ENCODE peak calls at places on chromosomes 5 and 9, in seven cellular contexts. One of them, this sample, is unnamed. For H3K79me2 and H3K4me1, the result is how much of the 10 kb centered on the place peaks cover.

GRCh38 chr9:131320031-131320685 is 30.6 kb downstream of the PLPP7 start:
- DNase-seq in neural progenitor cell: no peak
- DNase-seq in GM23248: no peak
- DNase-seq in H9: no peak
- DNase-seq in K562: no peak
- DNase-seq in fibroblast of lung: no peak
- DNase-seq in HCT116: no peak
- DNase-seq in this sample: no peak

GRCh38 chr5:32955814-32956213 is 244.7 kb downstream of the NPR3 start:
- DNase-seq in neural progenitor cell: no peak
- DNase-seq in GM23248: no peak
- DNase-seq in HCT116: no peak
- DNase-seq in K562: no peak
- DNase-seq in H9: no peak
- DNase-seq in fibroblast of lung: peak
- DNase-seq in this sample: no peak

GRCh38 chr5:18797241-18797640 is 1163.0 kb downstream of the TAF11L14 start:
- DNase-seq in K562: no peak
- DNase-seq in H9: no peak
- DNase-seq in GM23248: no peak
- DNase-seq in HCT116: no peak
- DNase-seq in neural progenitor cell: no peak
- DNase-seq in fibroblast of lung: peak
- DNase-seq in this sample: peak

GRCh38 chr9:136978073-136978864 is 965 bp downstream of the PTGDS start:
- DNase-seq in H9: peak
- DNase-seq in neural progenitor cell: peak
- DNase-seq in K562: peak
- DNase-seq in GM23248: peak
- DNase-seq in HCT116: no peak
- DNase-seq in fibroblast of lung: peak
- DNase-seq in this sample: peak

GRCh38 chr5:100270323-100270771 is 264.8 kb upstream of the FAM174A start:
- DNase-seq in K562: no peak
- DNase-seq in HCT116: no peak
- DNase-seq in GM23248: no peak
- DNase-seq in H9: no peak
- DNase-seq in fibroblast of lung: peak
- DNase-seq in neural progenitor cell: no peak
- DNase-seq in this sample: no peak

GRCh38 chr5:173963867-173964429 is 25.0 kb upstream of the C5orf47 start:
- DNase-seq in K562: no peak
- DNase-seq in fibroblast of lung: peak
- DNase-seq in GM23248: no peak
- DNase-seq in neural progenitor cell: peak
- DNase-seq in H9: peak
- DNase-seq in HCT116: no peak
- DNase-seq in this sample: peak

GRCh38 chr9:91515074-91515687 is 91.5 kb upstream of the NFIL3 start:
- DNase-seq in fibroblast of lung: peak
- DNase-seq in H9: no peak
- DNase-seq in neural progenitor cell: no peak
- DNase-seq in HCT116: no peak
- DNase-seq in GM23248: peak
- DNase-seq in K562: peak
- DNase-seq in this sample: peak

GRCh38 chr5:53381-54174 is 38.4 kb upstream of the PLEKHG4B start:
- DNase-seq in H9: peak
- DNase-seq in K562: peak
- DNase-seq in HCT116: no peak
- DNase-seq in neural progenitor cell: peak
- DNase-seq in fibroblast of lung: peak
- DNase-seq in GM23248: peak
- DNase-seq in this sample: peak

GRCh38 chr5:176817864-176818377 is 7.6 kb downstream of the UNC5A start:
- DNase-seq in neural progenitor cell: peak
- DNase-seq in K562: peak
- DNase-seq in HCT116: no peak
- DNase-seq in GM23248: peak
- DNase-seq in H9: peak
- DNase-seq in fibroblast of lung: no peak
- DNase-seq in this sample: peak

GRCh38 chr9:78871452-78872331 is 574.8 kb downstream of the PSAT1 start:
- DNase-seq in K562: no peak
- DNase-seq in GM23248: peak
- DNase-seq in fibroblast of lung: peak
- DNase-seq in neural progenitor cell: no peak
- DNase-seq in H9: no peak
- DNase-seq in HCT116: peak
- DNase-seq in this sample: no peak

GRCh38 chr5:14816999-14817761 is 54.4 kb downstream of the ANKH start:
- DNase-seq in HCT116: no peak
- DNase-seq in H9: no peak
- DNase-seq in K562: no peak
- DNase-seq in fibroblast of lung: peak
- DNase-seq in neural progenitor cell: no peak
- DNase-seq in GM23248: peak
- DNase-seq in this sample: no peak

GRCh38 chr5:14824490-14824889 is 47.1 kb downstream of the ANKH start:
- DNase-seq in fibroblast of lung: no peak
- DNase-seq in GM23248: no peak
- DNase-seq in K562: no peak
- DNase-seq in H9: no peak
- DNase-seq in neural progenitor cell: no peak
- DNase-seq in HCT116: no peak
- DNase-seq in this sample: no peak

GRCh38 chr5:14818931-14819790 is 52.4 kb downstream of the ANKH start:
- DNase-seq in K562: no peak
- DNase-seq in fibroblast of lung: no peak
- DNase-seq in neural progenitor cell: no peak
- DNase-seq in HCT116: no peak
- DNase-seq in H9: no peak
- DNase-seq in GM23248: peak
- DNase-seq in this sample: no peak

GRCh38 chr5:14825977-14826376 is 45.6 kb downstream of the ANKH start:
- DNase-seq in H9: no peak
- DNase-seq in neural progenitor cell: no peak
- DNase-seq in K562: no peak
- DNase-seq in GM23248: no peak
- DNase-seq in HCT116: no peak
- DNase-seq in fibroblast of lung: no peak
- DNase-seq in this sample: no peak

DNA sequence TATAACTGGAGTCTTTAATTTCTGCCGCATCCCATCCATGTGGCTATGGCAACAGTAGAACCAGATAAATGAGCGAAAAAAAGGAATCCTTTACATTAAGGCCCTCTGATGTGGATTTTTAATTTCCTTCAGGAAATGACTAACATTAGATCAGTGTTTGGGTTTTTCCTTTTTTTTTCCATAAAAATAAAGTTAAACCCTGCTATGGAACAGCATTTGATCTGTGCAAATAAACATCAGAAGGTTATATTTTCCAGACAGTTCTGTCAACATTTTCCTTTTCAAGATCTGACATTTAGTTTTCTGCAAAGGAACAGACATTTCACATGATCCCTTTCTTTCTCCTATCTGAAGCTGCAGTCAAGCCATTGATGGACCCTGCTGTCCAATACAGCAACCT is 49.9 kb downstream of the ANKH start:
- DNase-seq in neural progenitor cell: no peak
- DNase-seq in H9: no peak
- DNase-seq in fibroblast of lung: no peak
- DNase-seq in HCT116: no peak
- DNase-seq in GM23248: no peak
- DNase-seq in K562: no peak
- DNase-seq in this sample: no peak
- H3K79me2 ChIP-seq in neural progenitor cell: under half
- H3K79me2 ChIP-seq in H9: under half
- H3K79me2 ChIP-seq in fibroblast of lung: under half
- H3K79me2 ChIP-seq in HCT116: under half
- H3K79me2 ChIP-seq in GM23248: half or more
- H3K79me2 ChIP-seq in K562: under half
- H3K79me2 ChIP-seq in this sample: under half

GRCh38 chr9:114034176-114034575 is 43.9 kb downstream of the AMBP start:
- DNase-seq in HCT116: no peak
- DNase-seq in neural progenitor cell: no peak
- DNase-seq in K562: no peak
- DNase-seq in fibroblast of lung: no peak
- DNase-seq in H9: no peak
- DNase-seq in GM23248: no peak
- DNase-seq in this sample: no peak
- H3K4me1 ChIP-seq in HCT116: under half
- H3K4me1 ChIP-seq in neural progenitor cell: under half
- H3K4me1 ChIP-seq in K562: under half
- H3K4me1 ChIP-seq in fibroblast of lung: under half
- H3K4me1 ChIP-seq in H9: under half
- H3K4me1 ChIP-seq in GM23248: under half
- H3K4me1 ChIP-seq in this sample: under half

GRCh38 chr9:95494022-95494415 is 22.8 kb downstream of the PTCH1 start:
- DNase-seq in GM23248: no peak
- DNase-seq in fibroblast of lung: no peak
- DNase-seq in H9: no peak
- DNase-seq in K562: no peak
- DNase-seq in HCT116: no peak
- DNase-seq in neural progenitor cell: no peak
- DNase-seq in this sample: no peak
- H3K79me2 ChIP-seq in GM23248: half or more
- H3K79me2 ChIP-seq in fibroblast of lung: under half
- H3K79me2 ChIP-seq in H9: under half
- H3K79me2 ChIP-seq in K562: under half
- H3K79me2 ChIP-seq in HCT116: under half
- H3K79me2 ChIP-seq in neural progenitor cell: half or more
- H3K79me2 ChIP-seq in this sample: half or more

GRCh38 chr9:114093761-114094505 is 5.2 kb downstream of the KIF12 start:
- DNase-seq in K562: no peak
- DNase-seq in GM23248: no peak
- DNase-seq in HCT116: no peak
- DNase-seq in neural progenitor cell: no peak
- DNase-seq in H9: peak
- DNase-seq in fibroblast of lung: no peak
- DNase-seq in this sample: no peak
- H3K4me1 ChIP-seq in K562: under half
- H3K4me1 ChIP-seq in GM23248: under half
- H3K4me1 ChIP-seq in HCT116: under half
- H3K4me1 ChIP-seq in neural progenitor cell: under half
- H3K4me1 ChIP-seq in H9: under half
- H3K4me1 ChIP-seq in fibroblast of lung: under half
- H3K4me1 ChIP-seq in this sample: under half

GRCh38 chr9:19239955-19240354 is 9.5 kb downstream of the DENND4C start:
- DNase-seq in GM23248: no peak
- DNase-seq in neural progenitor cell: no peak
- DNase-seq in fibroblast of lung: no peak
- DNase-seq in K562: no peak
- DNase-seq in HCT116: no peak
- DNase-seq in H9: no peak
- DNase-seq in this sample: no peak
- H3K79me2 ChIP-seq in GM23248: half or more
- H3K79me2 ChIP-seq in neural progenitor cell: half or more
- H3K79me2 ChIP-seq in fibroblast of lung: half or more
- H3K79me2 ChIP-seq in K562: half or more
- H3K79me2 ChIP-seq in HCT116: half or more
- H3K79me2 ChIP-seq in H9: under half
- H3K79me2 ChIP-seq in this sample: half or more

GRCh38 chr5:155050384-155051019 is 36.9 kb downstream of the KIF4B start:
- DNase-seq in neural progenitor cell: peak
- DNase-seq in K562: no peak
- DNase-seq in H9: no peak
- DNase-seq in fibroblast of lung: no peak
- DNase-seq in GM23248: no peak
- DNase-seq in HCT116: no peak
- DNase-seq in this sample: peak

GRCh38 chr5:155049569-155050383 is 36.2 kb downstream of the KIF4B start:
- DNase-seq in fibroblast of lung: no peak
- DNase-seq in H9: peak
- DNase-seq in neural progenitor cell: peak
- DNase-seq in K562: peak
- DNase-seq in HCT116: peak
- DNase-seq in GM23248: peak
- DNase-seq in this sample: peak

GRCh38 chr5:155053482-155053881 is 39.9 kb downstream of the KIF4B start:
- DNase-seq in GM23248: no peak
- DNase-seq in H9: peak
- DNase-seq in K562: no peak
- DNase-seq in HCT116: no peak
- DNase-seq in neural progenitor cell: no peak
- DNase-seq in fibroblast of lung: no peak
- DNase-seq in this sample: peak

GRCh38 chr5:155056644-155057269 is 43.2 kb downstream of the KIF4B start:
- DNase-seq in HCT116: no peak
- DNase-seq in H9: no peak
- DNase-seq in fibroblast of lung: no peak
- DNase-seq in K562: no peak
- DNase-seq in GM23248: no peak
- DNase-seq in neural progenitor cell: no peak
- DNase-seq in this sample: no peak

GRCh38 chr5:155052532-155052931 is 39.0 kb downstream of the KIF4B start:
- DNase-seq in fibroblast of lung: no peak
- DNase-seq in GM23248: no peak
- DNase-seq in K562: no peak
- DNase-seq in neural progenitor cell: no peak
- DNase-seq in H9: no peak
- DNase-seq in HCT116: no peak
- DNase-seq in this sample: no peak
- H3K4me1 ChIP-seq in fibroblast of lung: under half
- H3K4me1 ChIP-seq in GM23248: under half
- H3K4me1 ChIP-seq in K562: under half
- H3K4me1 ChIP-seq in neural progenitor cell: under half
- H3K4me1 ChIP-seq in H9: under half
- H3K4me1 ChIP-seq in HCT116: under half
- H3K4me1 ChIP-seq in this sample: under half

GRCh38 chr5:172442592-172442991 is 11.7 kb downstream of the SH3PXD2B start:
- DNase-seq in K562: no peak
- DNase-seq in neural progenitor cell: no peak
- DNase-seq in HCT116: no peak
- DNase-seq in GM23248: peak
- DNase-seq in H9: no peak
- DNase-seq in fibroblast of lung: peak
- DNase-seq in this sample: no peak
- H3K79me2 ChIP-seq in K562: under half
- H3K79me2 ChIP-seq in neural progenitor cell: half or more
- H3K79me2 ChIP-seq in HCT116: under half
- H3K79me2 ChIP-seq in GM23248: half or more
- H3K79me2 ChIP-seq in H9: under half
- H3K79me2 ChIP-seq in fibroblast of lung: under half
- H3K79me2 ChIP-seq in this sample: half or more